ENCODE peak calls at places on chromosomes 3 and 15, in seven cellular contexts. One of them, this sample, is unnamed. For H3K9me3, the result is how much of the 10 kb centered on the place peaks cover.

GRCh38 chr3:90011136-90011535 is 903.7 kb downstream of the EPHA3 start:
- DNase-seq in tibial nerve: no peak
- DNase-seq in neuronal stem cell: no peak
- DNase-seq in endothelial cell of umbilical vein: no peak
- DNase-seq in thoracic aorta: no peak
- DNase-seq in adrenal gland: no peak
- DNase-seq in body of pancreas: no peak
- DNase-seq in this sample: peak

GRCh38 chr3:49616491-49616941 is 57.6 kb upstream of the APEH start:
- DNase-seq in tibial nerve: no peak
- DNase-seq in endothelial cell of umbilical vein: no peak
- DNase-seq in body of pancreas: no peak
- DNase-seq in thoracic aorta: no peak
- DNase-seq in adrenal gland: no peak
- DNase-seq in neuronal stem cell: no peak
- DNase-seq in this sample: no peak

GRCh38 chr15:89396723-89397652 is 62.4 kb upstream of the POLG start:
- DNase-seq in adrenal gland: no peak
- DNase-seq in tibial nerve: no peak
- DNase-seq in neuronal stem cell: no peak
- DNase-seq in body of pancreas: no peak
- DNase-seq in thoracic aorta: no peak
- DNase-seq in endothelial cell of umbilical vein: no peak
- DNase-seq in this sample: no peak

GRCh38 chr3:133572158-133573053 is 1.1 kb upstream of the CDV3 start:
- DNase-seq in endothelial cell of umbilical vein: no peak
- DNase-seq in neuronal stem cell: no peak
- DNase-seq in thoracic aorta: no peak
- DNase-seq in body of pancreas: no peak
- DNase-seq in adrenal gland: no peak
- DNase-seq in tibial nerve: no peak
- DNase-seq in this sample: peak

GRCh38 chr15:42385980-42386695 is 26.8 kb downstream of the CAPN3 start:
- DNase-seq in body of pancreas: no peak
- DNase-seq in neuronal stem cell: no peak
- DNase-seq in tibial nerve: no peak
- DNase-seq in endothelial cell of umbilical vein: peak
- DNase-seq in adrenal gland: peak
- DNase-seq in thoracic aorta: no peak
- DNase-seq in this sample: peak

GRCh38 chr15:40906947-40907802 is 12.9 kb downstream of the VPS18 start:
- DNase-seq in endothelial cell of umbilical vein: peak
- DNase-seq in neuronal stem cell: no peak
- DNase-seq in adrenal gland: peak
- DNase-seq in tibial nerve: no peak
- DNase-seq in body of pancreas: peak
- DNase-seq in thoracic aorta: no peak
- DNase-seq in this sample: peak

GRCh38 chr3:32818431-32819085 is 761 bp downstream of the TRIM71 start:
- DNase-seq in endothelial cell of umbilical vein: no peak
- DNase-seq in tibial nerve: no peak
- DNase-seq in adrenal gland: no peak
- DNase-seq in thoracic aorta: no peak
- DNase-seq in body of pancreas: no peak
- DNase-seq in neuronal stem cell: no peak
- DNase-seq in this sample: no peak

GRCh38 chr3:62875103-62876002 is at the start of gene CADPS:
- DNase-seq in endothelial cell of umbilical vein: no peak
- DNase-seq in tibial nerve: no peak
- DNase-seq in neuronal stem cell: no peak
- DNase-seq in adrenal gland: no peak
- DNase-seq in body of pancreas: peak
- DNase-seq in thoracic aorta: no peak
- DNase-seq in this sample: no peak

GRCh38 chr3:125434582-125435011 is 59.5 kb upstream of the ZNF148 start:
- DNase-seq in neuronal stem cell: no peak
- DNase-seq in tibial nerve: no peak
- DNase-seq in thoracic aorta: no peak
- DNase-seq in adrenal gland: no peak
- DNase-seq in body of pancreas: no peak
- DNase-seq in endothelial cell of umbilical vein: no peak
- DNase-seq in this sample: no peak

GRCh38 chr15:89912674-89913396 is at the start of gene ARPIN:
- DNase-seq in tibial nerve: no peak
- DNase-seq in neuronal stem cell: peak
- DNase-seq in body of pancreas: peak
- DNase-seq in endothelial cell of umbilical vein: peak
- DNase-seq in thoracic aorta: no peak
- DNase-seq in adrenal gland: peak
- DNase-seq in this sample: peak

GRCh38 chr3:14265246-14265962 is 86.8 kb downstream of the LSM3 start:
- DNase-seq in neuronal stem cell: no peak
- DNase-seq in adrenal gland: peak
- DNase-seq in body of pancreas: no peak
- DNase-seq in thoracic aorta: no peak
- DNase-seq in tibial nerve: no peak
- DNase-seq in endothelial cell of umbilical vein: no peak
- DNase-seq in this sample: peak

GRCh38 chr3:14289590-14290453 is 111.2 kb downstream of the LSM3 start:
- DNase-seq in adrenal gland: peak
- DNase-seq in thoracic aorta: no peak
- DNase-seq in neuronal stem cell: no peak
- DNase-seq in endothelial cell of umbilical vein: peak
- DNase-seq in body of pancreas: no peak
- DNase-seq in tibial nerve: no peak
- DNase-seq in this sample: peak

GRCh38 chr3:146033950-146034349 is 127.0 kb downstream of the PLOD2 start:
- DNase-seq in neuronal stem cell: no peak
- DNase-seq in tibial nerve: no peak
- DNase-seq in endothelial cell of umbilical vein: no peak
- DNase-seq in adrenal gland: no peak
- DNase-seq in body of pancreas: no peak
- DNase-seq in thoracic aorta: no peak
- DNase-seq in this sample: no peak

GRCh38 chr3:195256639-195257453 is 14.1 kb downstream of the XXYLT1 start:
- DNase-seq in body of pancreas: no peak
- DNase-seq in neuronal stem cell: no peak
- DNase-seq in adrenal gland: no peak
- DNase-seq in endothelial cell of umbilical vein: no peak
- DNase-seq in tibial nerve: no peak
- DNase-seq in thoracic aorta: no peak
- DNase-seq in this sample: no peak

DNA sequence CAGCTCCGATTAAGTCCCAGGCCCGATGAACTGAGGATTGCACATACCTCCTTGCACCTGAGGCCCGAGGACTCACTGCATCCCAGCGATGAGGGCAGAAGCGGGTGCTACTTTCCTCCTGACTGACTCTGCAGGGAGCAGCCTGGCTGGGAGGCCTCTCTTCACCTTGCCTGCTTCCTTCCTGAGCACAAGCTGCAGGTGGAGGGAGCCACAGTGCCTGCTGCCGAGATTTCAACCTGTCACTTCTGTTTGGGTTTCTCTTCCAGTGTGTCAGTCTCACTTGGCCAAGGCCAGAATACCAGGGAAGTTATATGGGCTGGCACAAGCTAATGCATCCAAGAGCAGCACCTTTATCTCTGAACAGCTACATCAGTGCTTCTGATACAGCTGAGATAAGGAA is 185.4 kb downstream of the NTRK3 start:
- DNase-seq in tibial nerve: no peak
- DNase-seq in body of pancreas: no peak
- DNase-seq in thoracic aorta: no peak
- DNase-seq in endothelial cell of umbilical vein: no peak
- DNase-seq in neuronal stem cell: no peak
- DNase-seq in adrenal gland: no peak
- DNase-seq in this sample: no peak
- H3K9me3 ChIP-seq in tibial nerve: under half
- H3K9me3 ChIP-seq in body of pancreas: under half
- H3K9me3 ChIP-seq in thoracic aorta: under half
- H3K9me3 ChIP-seq in endothelial cell of umbilical vein: under half
- H3K9me3 ChIP-seq in neuronal stem cell: under half
- H3K9me3 ChIP-seq in adrenal gland: under half
- H3K9me3 ChIP-seq in this sample: under half

DNA sequence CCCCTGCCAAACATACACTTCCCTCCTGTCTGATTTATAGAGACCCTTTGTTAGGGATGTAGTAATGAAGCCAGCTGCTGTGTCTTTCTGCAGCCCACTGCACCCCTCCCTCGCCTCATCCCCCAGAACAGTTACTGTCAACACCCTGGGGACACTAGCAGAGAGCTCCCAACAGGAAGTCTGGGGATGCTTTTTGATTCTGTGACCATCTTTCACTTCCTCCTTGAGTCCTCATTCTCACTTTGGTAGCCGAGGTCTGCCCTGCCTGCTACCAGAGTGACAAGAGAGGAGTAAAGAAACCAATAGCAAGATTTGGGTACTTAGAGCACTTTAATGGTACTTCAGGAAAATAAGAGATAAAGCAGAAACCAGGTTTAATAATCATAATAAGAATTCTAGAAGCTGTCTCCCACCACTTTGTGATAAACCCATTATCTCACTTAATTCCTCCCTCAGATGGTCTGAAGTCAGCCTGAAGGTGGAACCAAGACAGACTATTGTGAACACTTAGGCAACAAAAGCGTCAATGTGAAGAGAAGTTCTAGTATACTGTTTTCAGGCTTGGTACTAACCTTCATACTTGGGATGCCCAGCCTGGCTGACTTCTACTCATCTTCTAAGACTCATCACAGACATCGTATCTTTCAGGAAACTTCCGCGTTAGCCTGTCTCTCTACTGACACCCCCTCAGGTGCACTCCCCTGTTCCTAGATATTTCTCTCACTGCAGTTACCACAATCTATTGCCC is 201.4 kb downstream of the SATB1 start:
- DNase-seq in tibial nerve: no peak
- DNase-seq in endothelial cell of umbilical vein: no peak
- DNase-seq in adrenal gland: no peak
- DNase-seq in thoracic aorta: no peak
- DNase-seq in body of pancreas: no peak
- DNase-seq in neuronal stem cell: no peak
- DNase-seq in this sample: no peak
- H3K4me3 ChIP-seq in tibial nerve: no peak
- H3K4me3 ChIP-seq in endothelial cell of umbilical vein: no peak
- H3K4me3 ChIP-seq in adrenal gland: no peak
- H3K4me3 ChIP-seq in thoracic aorta: no peak
- H3K4me3 ChIP-seq in body of pancreas: no peak
- H3K4me3 ChIP-seq in neuronal stem cell: no peak
- H3K4me3 ChIP-seq in this sample: no peak

GRCh38 chr15:72488558-72488957 is 14.4 kb downstream of the ARIH1 start:
- DNase-seq in body of pancreas: no peak
- DNase-seq in neuronal stem cell: no peak
- DNase-seq in endothelial cell of umbilical vein: no peak
- DNase-seq in thoracic aorta: no peak
- DNase-seq in adrenal gland: no peak
- DNase-seq in tibial nerve: no peak
- DNase-seq in this sample: no peak

GRCh38 chr15:72483279-72483678 is 9.1 kb downstream of the ARIH1 start:
- DNase-seq in thoracic aorta: no peak
- DNase-seq in body of pancreas: no peak
- DNase-seq in endothelial cell of umbilical vein: no peak
- DNase-seq in tibial nerve: no peak
- DNase-seq in neuronal stem cell: no peak
- DNase-seq in adrenal gland: no peak
- DNase-seq in this sample: no peak

GRCh38 chr15:72489943-72490554 is 15.9 kb downstream of the ARIH1 start:
- DNase-seq in tibial nerve: no peak
- DNase-seq in neuronal stem cell: no peak
- DNase-seq in body of pancreas: peak
- DNase-seq in endothelial cell of umbilical vein: no peak
- DNase-seq in adrenal gland: no peak
- DNase-seq in thoracic aorta: no peak
- DNase-seq in this sample: no peak

GRCh38 chr15:72486144-72486543 is 12.0 kb downstream of the ARIH1 start:
- DNase-seq in neuronal stem cell: no peak
- DNase-seq in endothelial cell of umbilical vein: no peak
- DNase-seq in thoracic aorta: no peak
- DNase-seq in tibial nerve: no peak
- DNase-seq in adrenal gland: no peak
- DNase-seq in body of pancreas: no peak
- DNase-seq in this sample: no peak

DNA sequence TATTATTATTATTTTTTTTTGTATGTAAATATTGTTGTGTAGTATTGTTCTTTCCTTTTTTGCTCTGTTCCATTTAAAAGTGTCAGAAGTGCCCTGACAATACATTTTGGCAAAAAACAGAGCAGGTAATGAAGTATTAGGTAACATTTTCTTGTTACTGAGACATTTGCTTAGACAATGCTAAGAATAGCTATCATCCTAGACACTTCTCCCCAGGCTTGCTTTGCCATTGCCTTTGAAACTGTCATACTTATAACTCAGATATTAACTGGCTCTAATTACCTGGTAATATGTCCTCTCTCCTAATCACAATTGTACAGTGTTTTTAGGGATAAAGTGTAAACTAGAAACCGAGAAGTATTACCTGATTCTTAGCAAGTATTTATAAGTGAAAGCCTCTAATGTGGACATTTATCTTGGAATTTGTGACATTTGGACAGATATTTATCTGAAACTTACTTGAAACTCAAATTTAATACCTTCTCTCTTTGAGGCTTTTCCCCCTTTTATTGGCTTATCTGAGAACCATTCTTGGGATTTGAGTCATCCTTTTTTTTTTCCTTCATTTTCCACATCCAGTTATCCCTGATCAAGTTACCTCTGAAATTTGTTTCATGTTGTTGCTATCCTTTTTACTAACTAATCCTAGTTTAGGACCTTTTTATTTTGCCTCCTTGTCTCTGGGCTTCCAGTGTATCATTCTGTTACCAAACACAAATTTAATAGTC is 13.1 kb downstream of the ARIH1 start:
- DNase-seq in adrenal gland: no peak
- DNase-seq in neuronal stem cell: no peak
- DNase-seq in endothelial cell of umbilical vein: no peak
- DNase-seq in thoracic aorta: no peak
- DNase-seq in tibial nerve: no peak
- DNase-seq in body of pancreas: no peak
- DNase-seq in this sample: no peak
- H3K9me3 ChIP-seq in adrenal gland: under half
- H3K9me3 ChIP-seq in neuronal stem cell: under half
- H3K9me3 ChIP-seq in endothelial cell of umbilical vein: under half
- H3K9me3 ChIP-seq in thoracic aorta: under half
- H3K9me3 ChIP-seq in tibial nerve: under half
- H3K9me3 ChIP-seq in body of pancreas: under half
- H3K9me3 ChIP-seq in this sample: under half

DNA sequence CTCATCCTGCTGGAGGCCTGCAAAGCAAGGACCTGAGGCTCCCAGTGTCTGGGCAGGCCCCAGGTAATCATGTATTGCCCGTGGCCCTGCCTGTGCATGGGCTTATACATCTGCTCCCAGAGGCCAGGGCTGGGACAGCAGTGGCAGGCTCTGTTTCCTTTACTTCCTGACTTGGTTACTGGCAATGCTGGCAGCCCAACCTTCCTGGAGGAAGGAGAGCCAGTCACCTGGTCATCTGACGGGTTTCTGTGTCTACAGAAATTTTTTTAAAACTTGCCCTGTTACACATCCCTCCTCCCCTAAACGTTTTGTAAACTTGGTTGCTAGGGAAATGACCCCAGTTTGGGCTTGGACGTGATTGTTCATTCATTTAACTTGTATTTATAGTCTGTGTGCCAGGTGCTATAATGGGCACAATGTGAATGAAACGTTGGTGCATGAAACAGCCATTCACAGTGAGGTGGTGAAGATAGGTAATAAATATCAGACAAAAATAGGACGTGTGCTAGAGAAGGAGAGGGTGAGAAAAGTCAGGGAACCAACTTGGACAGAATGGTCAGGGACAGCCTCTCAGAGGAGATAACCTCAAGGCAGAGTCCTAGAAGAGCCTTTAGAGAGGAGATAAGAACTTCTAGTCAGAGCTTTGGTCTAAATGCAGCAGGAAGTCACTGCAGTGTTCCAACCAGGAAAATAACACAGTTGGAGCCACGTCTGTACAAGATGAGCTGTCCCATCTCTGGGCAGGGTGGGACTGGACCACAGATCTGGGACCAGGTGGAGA is 14.1 kb downstream of the TEX264 start:
- DNase-seq in body of pancreas: no peak
- DNase-seq in neuronal stem cell: no peak
- DNase-seq in adrenal gland: no peak
- DNase-seq in tibial nerve: no peak
- DNase-seq in thoracic aorta: no peak
- DNase-seq in endothelial cell of umbilical vein: peak
- DNase-seq in this sample: no peak
- H3K4me3 ChIP-seq in body of pancreas: no peak
- H3K4me3 ChIP-seq in neuronal stem cell: no peak
- H3K4me3 ChIP-seq in adrenal gland: no peak
- H3K4me3 ChIP-seq in tibial nerve: no peak
- H3K4me3 ChIP-seq in thoracic aorta: no peak
- H3K4me3 ChIP-seq in endothelial cell of umbilical vein: no peak
- H3K4me3 ChIP-seq in this sample: no peak